ENCODE peak calls at places on chromosome 13, in six cellular contexts. R is AG09319, I is brain microvascular endothelial cell, U is Calu3, J is lung, W is type B pancreatic cell. M is an unnamed sample.

GRCh38 chr13:30289533-30289932 is 17.8 kb downstream of the KATNAL1 start:
- DNase-seq in R (no peak), I (no peak), U (no peak), J (no peak), W (no peak), M (no peak)

GRCh38 chr13:33490461-33491327 is 205.1 kb upstream of the STARD13 start:
- DNase-seq in R (no peak), I (no peak), U (no peak), J (no peak), W (no peak), M (no peak)

GRCh38 chr13:45364876-45365557 is 24.0 kb upstream of the TPT1 start:
- DNase-seq in R (no peak), I (no peak), U (no peak), J (no peak), W (no peak), M (no peak)

GRCh38 chr13:102443234-102443633 is 41.4 kb upstream of the FGF14 start:
- DNase-seq in R (no peak), I (no peak), U (no peak), J (no peak), W (no peak), M (no peak)

GRCh38 chr13:72963762-72964161 is 95.0 kb upstream of the KLF5 start:
- DNase-seq in R (no peak), I (no peak), U (no peak), J (no peak), W (no peak), M (no peak)

GRCh38 chr13:34750078-34750703 is 191.9 kb upstream of the NBEA start:
- DNase-seq in R (no peak), I (no peak), U (no peak), J (no peak), W (no peak), M (no peak)

GRCh38 chr13:112887151-112887550 is 81.9 kb upstream of the MCF2L start:
- DNase-seq in R (no peak), I (no peak), U (no peak), J (no peak), W (no peak), M (no peak)

GRCh38 chr13:109256866-109257760 is 529.3 kb downstream of the IRS2 start:
- DNase-seq in R (peak), I (peak), U (peak), J (peak), W (no peak), M (no peak)

GRCh38 chr13:27053902-27054595 is 117.6 kb downstream of the USP12 start:
- DNase-seq in R (peak), I (peak), U (no peak), J (no peak), W (no peak), M (no peak)

GRCh38 chr13:113726961-113727411 is 32.0 kb upstream of the TMEM255B start:
- DNase-seq in R (no peak), I (no peak), U (no peak), J (no peak), W (no peak), M (no peak)

GRCh38 chr13:42946927-42947326 is 45.1 kb downstream of the EPSTI1 start:
- DNase-seq in R (peak), I (peak), U (no peak), J (no peak), W (no peak), M (no peak)

GRCh38 chr13:46593403-46593802 is 40.4 kb downstream of the LRCH1 start:
- DNase-seq in R (no peak), I (no peak), U (no peak), J (no peak), W (no peak), M (no peak)

GRCh38 chr13:110352735-110353134 is 45.7 kb downstream of the COL4A2 start:
- DNase-seq in R (no peak), I (no peak), U (no peak), J (no peak), W (no peak), M (no peak)
- TF ChIP-seq CTCF in R (peak), I (peak), U (no peak), J (no peak), W (peak), M (peak)

GRCh38 chr13:79642596-79642995 is 161.6 kb downstream of the NDFIP2 start:
- DNase-seq in R (no peak), I (no peak), U (no peak), J (no peak), W (no peak), M (no peak)
- TF ChIP-seq CTCF in R (no peak), I (no peak), U (no peak), J (no peak), W (no peak), M (peak)

GRCh38 chr13:59261928-59262488 is 901.7 kb downstream of the DIAPH3 start:
- DNase-seq in R (no peak), I (no peak), U (no peak), J (no peak), W (no peak), M (no peak)
- TF ChIP-seq CTCF in R (peak), I (peak), U (no peak), J (no peak), W (peak), M (peak)

DNA sequence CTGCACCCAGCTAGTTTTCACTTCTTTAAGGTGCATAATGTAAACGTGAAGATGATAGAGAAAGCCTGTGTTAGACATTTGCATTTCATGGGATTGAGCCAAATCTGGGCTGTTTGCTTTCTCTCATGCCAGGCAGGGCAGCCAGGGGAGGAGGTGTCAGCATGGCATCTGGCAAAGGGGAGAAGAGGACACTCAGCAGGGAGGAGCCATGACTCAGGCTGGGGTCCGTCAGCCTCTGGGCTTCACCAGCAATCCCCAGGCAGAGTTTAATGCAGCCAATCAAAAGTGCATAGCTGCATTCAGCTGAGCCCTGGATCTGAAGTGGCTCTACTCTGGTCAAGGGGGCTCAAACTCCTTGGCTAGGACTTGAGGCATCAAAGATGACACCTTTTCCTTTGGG is 23.5 kb downstream of the EBPL start:
- DNase-seq in R (no peak), I (peak), U (no peak), J (no peak), W (no peak), M (no peak)
- TF ChIP-seq CTCF in R (no peak), I (no peak), U (no peak), J (no peak), W (no peak), M (no peak)

DNA sequence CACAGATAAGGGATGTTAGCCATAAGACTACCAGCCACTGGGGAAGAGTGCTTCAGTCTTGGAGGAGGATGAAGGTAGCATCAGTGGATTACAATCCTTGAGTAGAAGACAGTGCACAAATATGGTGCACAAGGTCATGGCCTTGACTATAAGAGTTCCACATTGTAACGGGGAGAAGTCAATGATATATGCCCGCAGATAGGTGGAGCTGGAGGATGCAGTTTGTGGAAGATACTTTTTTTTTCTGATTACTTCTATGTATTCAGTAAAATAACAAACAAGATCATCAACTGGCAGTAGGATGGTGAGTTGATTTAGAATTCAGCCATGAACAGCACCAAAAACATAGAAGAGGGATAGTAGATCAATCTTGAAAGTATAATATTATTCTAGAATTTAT is 926.8 kb upstream of the MIR17HG start:
- DNase-seq in R (no peak), I (no peak), U (no peak), J (no peak), W (no peak), M (no peak)
- TF ChIP-seq CTCF in R (peak), I (peak), U (no peak), J (no peak), W (no peak), M (no peak)

DNA sequence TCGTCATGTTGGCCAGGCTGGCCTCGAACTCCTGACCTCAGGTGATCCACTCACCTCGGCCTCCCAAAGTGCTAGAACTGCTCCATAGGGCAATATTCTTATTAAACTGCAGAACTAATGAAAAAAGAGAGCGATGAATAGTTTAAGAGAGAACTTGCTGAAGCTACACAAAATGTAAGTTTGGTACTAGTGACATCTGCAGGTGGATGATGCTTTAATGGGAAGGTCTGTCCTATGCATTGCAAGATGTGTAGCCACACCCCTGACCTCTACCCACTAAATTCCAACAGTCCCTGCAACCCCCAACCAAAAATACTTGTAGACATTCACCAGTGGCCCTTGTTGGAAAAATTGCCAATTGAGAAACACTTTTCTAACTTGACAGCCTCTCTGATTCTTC is 117.8 kb downstream of the NALCN start:
- DNase-seq in R (no peak), I (no peak), U (no peak), J (no peak), W (no peak), M (no peak)
- TF ChIP-seq CTCF in R (no peak), I (no peak), U (no peak), J (no peak), W (no peak), M (no peak)

GRCh38 chr13:41029629-41030028 is 10.5 kb upstream of the ELF1 start:
- DNase-seq in R (no peak), I (no peak), U (no peak), J (no peak), W (no peak), M (no peak)
- TF ChIP-seq CTCF in R (no peak), I (peak), U (no peak), J (no peak), W (no peak), M (no peak)

GRCh38 chr13:110369400-110369799 is 62.3 kb downstream of the COL4A2 start:
- DNase-seq in R (no peak), I (no peak), U (no peak), J (no peak), W (no peak), M (no peak)
- TF ChIP-seq CTCF in R (no peak), I (no peak), U (no peak), J (no peak), W (no peak), M (no peak)

GRCh38 chr13:41332829-41333228 is 21.8 kb downstream of the NAA16 start:
- DNase-seq in R (no peak), I (no peak), U (no peak), J (no peak), W (no peak), M (no peak)

GRCh38 chr13:41326661-41327060 is 15.6 kb downstream of the NAA16 start:
- DNase-seq in R (no peak), I (no peak), U (no peak), J (no peak), W (no peak), M (no peak)

GRCh38 chr13:41327994-41328778 is 17.1 kb downstream of the NAA16 start:
- DNase-seq in R (no peak), I (no peak), U (no peak), J (no peak), W (no peak), M (no peak)
- TF ChIP-seq CTCF in R (no peak), I (no peak), U (no peak), J (no peak), W (no peak), M (no peak)

M was measured in osteocyte.